ENCODE peak calls at places on chromosomes 11 and 22, in nine cellular contexts. F, A, C, X, K, V, Y, H and R are unnamed samples.

GRCh38 chr11:3150726-3151125 is 14.4 kb downstream of the OSBPL5 start:
- DNase-seq in F (no peak), X (no peak), H (no peak), V (no peak), K (no peak), Y (no peak), C (no peak), A (no peak), R (no peak)

GRCh38 chr11:42179211-42179610 is 719.8 kb upstream of the LRRC4C start:
- DNase-seq in C (no peak), Y (no peak), A (no peak), V (no peak), X (no peak), H (no peak), F (no peak), K (no peak), R (no peak)

GRCh38 chr11:111361082-111361801 is 17.8 kb downstream of the POU2AF1 start:
- DNase-seq in V (peak; percentile 34), H (no peak), A (no peak), X (no peak), F (no peak), Y (no peak), C (no peak), K (no peak), R (no peak)

GRCh38 chr11:31160504-31161422 is 208.8 kb downstream of the DCDC1 start:
- DNase-seq in H (no peak), C (no peak), Y (no peak), X (no peak), V (no peak), A (peak; percentile 9), K (no peak), F (no peak), R (no peak)

GRCh38 chr22:30829901-30830550 is 135.4 kb downstream of the OSBP2 start:
- DNase-seq in A (no peak), Y (no peak), K (no peak), V (no peak), F (no peak), C (no peak), X (no peak), H (peak; percentile 84), R (peak; percentile 90)

GRCh38 chr11:11841121-11841604 is 609 bp upstream of the USP47 start:
- DNase-seq in K (peak; percentile 39), X (no peak), C (no peak), F (no peak), H (peak; percentile 66), A (no peak), Y (no peak), V (no peak), R (peak; percentile 49)

GRCh38 chr11:125140251-125140650 is 24.3 kb upstream of the PKNOX2 start:
- DNase-seq in H (no peak), K (no peak), F (no peak), C (no peak), X (no peak), V (no peak), A (peak; percentile 22), Y (no peak), R (no peak)

GRCh38 chr11:130390071-130390758 is 38.2 kb downstream of the ADAMTS8 start:
- DNase-seq in A (no peak), H (peak; percentile 81), V (no peak), Y (no peak), X (no peak), F (no peak), C (no peak), K (no peak), R (peak; percentile 75)

GRCh38 chr11:1112351-1113191 is 37.9 kb downstream of the MUC2 start:
- DNase-seq in C (no peak), F (no peak), Y (no peak), H (no peak), A (no peak), V (no peak), X (no peak), K (no peak), R (no peak)

GRCh38 chr22:44118645-44119315 is 61.9 kb upstream of the PARVG start:
- DNase-seq in C (no peak), F (no peak), Y (no peak), K (no peak), V (no peak), A (no peak), H (no peak), X (no peak), R (no peak)

GRCh38 chr22:25970996-25971811 is 198.1 kb upstream of the SEZ6L start:
- DNase-seq in C (no peak), K (no peak), X (no peak), A (no peak), H (no peak), F (no peak), Y (no peak), V (no peak), R (no peak)

GRCh38 chr22:41963453-41964105 is 5.7 kb upstream of the SEPTIN3 start:
- DNase-seq in C (no peak), K (no peak), Y (no peak), V (no peak), A (no peak), H (no peak), X (no peak), F (no peak), R (no peak)

GRCh38 chr11:123238297-123238696 is 43.2 kb upstream of the CLMP start:
- DNase-seq in X (no peak), Y (no peak), F (no peak), K (no peak), C (no peak), V (no peak), A (no peak), H (no peak), R (no peak)

GRCh38 chr11:78688460-78688859 is 113.8 kb upstream of the NARS2 start:
- DNase-seq in F (no peak), A (no peak), V (no peak), X (no peak), Y (no peak), K (no peak), H (no peak), C (no peak), R (no peak)

GRCh38 chr22:18076060-18076497 is 1.7 kb upstream of the PEX26 start:
- DNase-seq in H (peak; percentile 83), V (peak; percentile 87), C (no peak), F (peak; percentile 47), Y (peak; percentile 72), A (peak; percentile 71), X (peak; percentile 32), K (peak; percentile 68), R (peak; percentile 84)

GRCh38 chr22:39351689-39352214 is 2.0 kb downstream of the SYNGR1 start:
- DNase-seq in F (no peak), C (no peak), Y (no peak), X (peak; percentile 37), A (no peak), V (no peak), H (no peak), K (peak; percentile 52), R (no peak)

GRCh38 chr11:119652907-119653659 is 75.9 kb downstream of the NECTIN1 start:
- DNase-seq in H (no peak), F (no peak), C (no peak), A (no peak), Y (no peak), K (no peak), X (no peak), V (no peak), R (no peak)

GRCh38 chr22:21064917-21065864 is 19.4 kb downstream of the LRRC74B start:
- DNase-seq in Y (no peak), C (no peak), A (no peak), F (no peak), H (no peak), V (no peak), K (no peak), X (no peak), R (no peak)

GRCh38 chr22:19090183-19090582 is 32.0 kb downstream of the DGCR2 start:
- DNase-seq in Y (no peak), A (no peak), K (no peak), V (no peak), H (no peak), F (no peak), X (no peak), C (no peak), R (no peak)